ENCODE peak calls at places on chromosomes 11 and 22, in nine cellular contexts. I is GDM1; E is HFFc6; U is GM18507; X is ureter; P is T-helper 2 cell; L is naive thymus-derived CD8-positive, alpha-beta T cell; R is SJSA1; K is Caco-2. A is an unnamed sample.

GRCh38 chr11:126415128-126415527 is 59.6 kb downstream of the ST3GAL4 start:
- DNase-seq in K (no peak), R (no peak), L (no peak), E (no peak), X (peak), I (no peak), P (no peak), U (no peak), A (no peak)

GRCh38 chr22:20430101-20430640 is 7.5 kb downstream of the SCARF2 start:
- DNase-seq in E (no peak), P (no peak), L (no peak), X (no peak), U (no peak), I (no peak), K (no peak), R (no peak), A (no peak)

GRCh38 chr11:36684840-36685800 is 87.1 kb upstream of the RAG2 start:
- DNase-seq in R (no peak), U (no peak), X (no peak), K (no peak), L (peak), I (no peak), E (no peak), P (peak), A (no peak)

GRCh38 chr22:19483481-19484244 is 3.9 kb downstream of the CDC45 start:
- DNase-seq in K (no peak), P (no peak), E (peak), L (no peak), R (no peak), U (no peak), X (no peak), I (no peak), A (no peak)

GRCh38 chr22:29478326-29479276 is 1.4 kb upstream of the NEFH start:
- DNase-seq in R (no peak), P (no peak), U (no peak), K (no peak), X (no peak), E (no peak), I (peak), L (peak), A (no peak)

GRCh38 chr11:21104641-21105040 is 435.3 kb downstream of the NELL1 start:
- DNase-seq in R (no peak), E (no peak), K (no peak), I (no peak), L (no peak), U (no peak), P (no peak), X (no peak), A (no peak)

GRCh38 chr22:39215070-39215396 is 29.7 kb downstream of the PDGFB start:
- DNase-seq in I (no peak), P (no peak), R (peak), K (no peak), L (no peak), E (no peak), X (no peak), U (no peak), A (no peak)

GRCh38 chr11:29135504-29135903 is 881.3 kb downstream of the KCNA4 start:
- DNase-seq in I (no peak), U (no peak), R (no peak), X (no peak), P (no peak), K (no peak), L (no peak), E (peak), A (no peak)

GRCh38 chr11:118156531-118157185 is 4.0 kb upstream of the SCN4B start:
- DNase-seq in U (no peak), R (no peak), X (no peak), I (no peak), L (peak), E (no peak), K (no peak), P (no peak), A (no peak)

GRCh38 chr11:13376838-13377237 is 86.2 kb downstream of the BTBD10 start:
- DNase-seq in K (no peak), E (no peak), U (no peak), P (no peak), L (no peak), I (no peak), R (no peak), X (no peak), A (no peak)

GRCh38 chr11:30488304-30488998 is 97.7 kb downstream of the MPPED2 start:
- DNase-seq in R (no peak), E (no peak), I (no peak), K (no peak), L (no peak), X (peak), P (no peak), U (no peak), A (no peak)

GRCh38 chr22:21629262-21630149 is at the start of gene YDJC:
- DNase-seq in P (peak), L (peak), I (peak), E (peak), R (peak), U (peak), X (peak), K (peak), A (peak)

GRCh38 chr22:29811377-29811776 is 26.7 kb downstream of the ASCC2 start:
- DNase-seq in U (no peak), E (no peak), P (no peak), R (no peak), K (no peak), I (no peak), L (no peak), X (no peak), A (no peak)

GRCh38 chr11:32137263-32137662 is 46.4 kb downstream of the RCN1 start:
- DNase-seq in U (no peak), L (no peak), I (no peak), K (no peak), P (no peak), X (no peak), E (peak), R (no peak), A (no peak)

GRCh38 chr11:133350045-133350444 is 182.3 kb downstream of the OPCML start:
- DNase-seq in P (no peak), I (no peak), L (no peak), R (no peak), K (no peak), U (no peak), E (no peak), X (no peak), A (no peak)

GRCh38 chr11:113161671-113162589 is 152.5 kb upstream of the TTC12 start:
- DNase-seq in I (no peak), E (no peak), U (no peak), K (no peak), X (no peak), R (no peak), P (no peak), L (no peak), A (no peak)

GRCh38 chr22:39600491-39601179 is 30.1 kb downstream of the CACNA1I start:
- DNase-seq in I (no peak), P (no peak), E (no peak), X (no peak), U (no peak), K (no peak), R (no peak), L (no peak), A (no peak)

GRCh38 chr11:45563801-45564200 is 101.6 kb downstream of the CHST1 start:
- DNase-seq in P (no peak), E (no peak), U (no peak), L (no peak), K (no peak), I (no peak), X (no peak), R (no peak), A (no peak)

GRCh38 chr11:82676483-82677094 is 57.1 kb downstream of the FAM181B start:
- DNase-seq in E (no peak), U (no peak), K (no peak), R (no peak), P (no peak), L (no peak), X (no peak), I (no peak), A (no peak)

GRCh38 chr11:126337121-126337471 is 18.4 kb upstream of the ST3GAL4 start:
- DNase-seq in E (no peak), U (no peak), X (no peak), I (no peak), R (no peak), K (no peak), P (no peak), L (no peak), A (no peak)

A was measured in CD4-positive, alpha-beta T cell.